ENCODE peak calls at places on chromosomes 2 and 18, in eight cellular contexts. F, T, I, O, S, P, X and B are unnamed samples. For H3K4me1, the result is how much of the 10 kb centered on the place peaks cover.

GRCh38 chr18:11996190-11996754 is 15.0 kb downstream of the IMPA2 start:
- DNase-seq in F (no peak), T (no peak), I (no peak), O (no peak), S (no peak), P (no peak), X (no peak), B (no peak)

GRCh38 chr2:18971628-18972027 is 382.3 kb upstream of the NT5C1B start:
- DNase-seq in F (no peak), T (no peak), I (no peak), O (no peak), S (no peak), P (no peak), X (peak), B (no peak)

GRCh38 chr2:49971453-49971852 is 817.1 kb upstream of the FSHR start:
- DNase-seq in F (no peak), T (no peak), I (no peak), O (no peak), S (no peak), P (no peak), X (no peak), B (no peak)

GRCh38 chr2:237165405-237166276 is 80.0 kb downstream of the COPS8 start:
- DNase-seq in F (no peak), T (no peak), I (peak), O (no peak), S (no peak), P (peak), X (peak), B (no peak)

GRCh38 chr2:16614314-16614860 is 51.2 kb downstream of the CYRIA start:
- DNase-seq in F (no peak), T (no peak), I (peak), O (no peak), S (no peak), P (no peak), X (peak), B (no peak)

GRCh38 chr18:31657823-31658669 is 26.3 kb downstream of the B4GALT6 start:
- DNase-seq in F (no peak), T (no peak), I (no peak), O (no peak), S (no peak), P (no peak), X (no peak), B (no peak)

GRCh38 chr2:234674781-234675201 is 177.9 kb upstream of the ARL4C start:
- DNase-seq in F (no peak), T (no peak), I (no peak), O (no peak), S (no peak), P (no peak), X (peak), B (no peak)

GRCh38 chr18:75393721-75394120 is 33.8 kb downstream of the SMIM21 start:
- DNase-seq in F (no peak), T (no peak), I (no peak), O (no peak), S (no peak), P (no peak), X (no peak), B (no peak)

GRCh38 chr2:241852116-241852980 is 6.3 kb downstream of the PDCD1 start:
- DNase-seq in F (no peak), T (no peak), I (no peak), O (no peak), S (no peak), P (peak), X (no peak), B (peak)

GRCh38 chr2:28392297-28393114 is at the start of gene FOSL2:
- DNase-seq in F (peak), T (peak), I (peak), O (peak), S (peak), P (peak), X (peak), B (peak)
- TF ChIP-seq POLR2A in F (peak), T (peak), I (peak), O (peak), S (peak), P (peak), X (peak), B (peak)

GRCh38 chr2:71457959-71458322 is 4.6 kb downstream of the DYSF start:
- DNase-seq in F (no peak), T (no peak), I (no peak), O (no peak), S (no peak), P (no peak), X (no peak), B (no peak)

GRCh38 chr2:71455741-71456569 is 2.6 kb downstream of the DYSF start:
- DNase-seq in F (no peak), T (no peak), I (peak), O (peak), S (no peak), P (peak), X (no peak), B (no peak)

GRCh38 chr2:71456617-71457016 is 3.3 kb downstream of the DYSF start:
- DNase-seq in F (no peak), T (no peak), I (no peak), O (no peak), S (no peak), P (peak), X (no peak), B (no peak)

GRCh38 chr2:71458413-71459083 is 5.2 kb downstream of the DYSF start:
- DNase-seq in F (no peak), T (no peak), I (peak), O (no peak), S (no peak), P (peak), X (peak), B (no peak)

GRCh38 chr2:71457123-71457958 is 4.0 kb downstream of the DYSF start:
- DNase-seq in F (no peak), T (no peak), I (no peak), O (no peak), S (no peak), P (peak), X (no peak), B (no peak)
- H3K4me1 ChIP-seq in F (under half), T (under half), I (half or more), O (half or more), S (under half), P (under half), X (under half), B (under half)

GRCh38 chr18:50268022-50268747 is 1.9 kb upstream of the CFAP53 start:
- DNase-seq in F (peak), T (peak), I (peak), O (peak), S (peak), P (peak), X (peak), B (peak)
- H3K27ac ChIP-seq in F (peak), T (peak), I (peak), O (peak), S (peak), P (no peak), X (no peak), B (peak)

GRCh38 chr2:11344956-11345671 is 678 bp upstream of the ROCK2 start:
- DNase-seq in F (peak), T (peak), I (peak), O (peak), S (peak), P (peak), X (peak), B (no peak)

GRCh38 chr2:11343344-11343625 is 1.2 kb downstream of the ROCK2 start:
- DNase-seq in F (no peak), T (no peak), I (peak), O (no peak), S (no peak), P (no peak), X (no peak), B (no peak)

GRCh38 chr2:11342561-11343343 is 1.7 kb downstream of the ROCK2 start:
- DNase-seq in F (peak), T (peak), I (peak), O (no peak), S (no peak), P (no peak), X (peak), B (no peak)

GRCh38 chr2:11344342-11344955 is at the start of gene ROCK2:
- DNase-seq in F (peak), T (peak), I (peak), O (peak), S (peak), P (peak), X (peak), B (peak)

DNA sequence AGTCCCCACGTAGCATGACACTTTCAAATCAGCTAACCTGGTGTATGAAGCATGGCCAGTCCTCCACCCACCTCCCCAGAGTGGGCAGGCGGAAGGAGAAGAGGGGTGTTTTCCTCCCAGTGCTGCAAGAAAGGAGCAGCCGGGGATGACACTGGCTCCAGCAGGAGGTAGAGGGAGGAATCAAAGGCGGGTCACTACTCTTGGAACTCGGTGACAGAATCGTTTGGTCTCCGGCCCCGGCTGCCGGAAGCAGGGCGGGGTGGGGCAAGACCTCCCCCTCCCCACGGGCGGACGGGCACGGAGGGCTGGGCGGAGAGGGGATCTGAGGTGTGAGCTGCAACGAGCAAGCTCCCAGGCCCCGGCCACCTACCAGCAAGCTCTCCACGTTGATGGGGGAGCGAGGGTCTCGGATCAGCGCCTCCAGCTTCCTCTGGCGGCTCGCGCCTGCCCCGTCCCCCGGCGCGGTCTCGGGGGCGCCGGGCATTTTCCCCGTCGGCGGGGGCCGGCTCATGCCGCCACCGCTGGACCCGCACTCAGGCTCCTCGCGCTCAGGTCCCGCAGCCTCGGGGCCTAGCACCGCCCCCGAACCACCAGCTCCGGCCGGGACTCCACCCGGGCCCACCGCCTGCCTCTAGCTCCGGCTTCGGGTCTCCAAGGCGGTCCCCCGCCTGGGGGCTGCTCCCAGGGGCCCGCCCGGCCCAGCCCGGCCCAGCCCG is 652 bp downstream of the ROCK2 start:
- DNase-seq in F (peak), T (peak), I (peak), O (peak), S (peak), P (peak), X (peak), B (no peak)
- TF ChIP-seq POLR2A in F (no peak), T (peak), I (no peak), O (no peak), S (no peak), P (peak), X (no peak), B (no peak)